ENCODE peak calls at places on chromosomes 12 and 14, in seven cellular contexts. R is MM.1S, D is A549, I is cardiac fibroblast, T is endodermal cell, V is mucosa of descending colon, U is dorsolateral prefrontal cortex. X is an unnamed sample.

GRCh38 chr14:39372656-39373055 is 59.6 kb downstream of the FBXO33 start:
- DNase-seq in R (no peak), D (no peak), I (peak; percentile 44), T (no peak), V (no peak), U (no peak), X (no peak)

GRCh38 chr12:75658826-75659823 is 147.7 kb upstream of the KRR1 start:
- DNase-seq in R (no peak), D (no peak), I (peak; percentile 76), T (no peak), V (no peak), U (no peak), X (no peak)

GRCh38 chr12:53964315-53964713 is 8.6 kb upstream of the HOXC11 start:
- DNase-seq in R (no peak), D (no peak), I (no peak), T (no peak), V (no peak), U (no peak), X (no peak)

GRCh38 chr12:95625012-95625411 is 73.7 kb upstream of the USP44 start:
- DNase-seq in R (no peak), D (no peak), I (no peak), T (no peak), V (peak; percentile 51), U (no peak), X (no peak)

GRCh38 chr12:91852646-91853045 is 293.0 kb downstream of the BTG1 start:
- DNase-seq in R (no peak), D (no peak), I (no peak), T (no peak), V (no peak), U (no peak), X (no peak)

GRCh38 chr14:99568567-99569560 is 35.1 kb downstream of the CCDC85C start:
- DNase-seq in R (no peak), D (no peak), I (peak; percentile 70), T (no peak), V (no peak), U (no peak), X (no peak)

GRCh38 chr14:67734675-67735074 is 33.0 kb downstream of the RDH12 start:
- DNase-seq in R (no peak), D (no peak), I (peak; percentile 45), T (peak; percentile 61), V (no peak), U (no peak), X (no peak)

GRCh38 chr12:115790526-115790925 is 487.0 kb downstream of the MED13L start:
- DNase-seq in R (no peak), D (no peak), I (no peak), T (no peak), V (no peak), U (no peak), X (no peak)

GRCh38 chr14:75343914-75344313 is 65.3 kb downstream of the FOS start:
- DNase-seq in R (no peak), D (no peak), I (peak; percentile 60), T (no peak), V (no peak), U (no peak), X (no peak)

GRCh38 chr12:42023733-42024494 is 120.8 kb downstream of the GXYLT1 start:
- DNase-seq in R (peak; percentile 68), D (peak; percentile 64), I (peak; percentile 81), T (peak; percentile 97), V (peak; percentile 74), U (peak; percentile 60), X (no peak)

GRCh38 chr14:44785096-44785495 is 176.7 kb downstream of the KLHL28 start:
- DNase-seq in R (no peak), D (no peak), I (peak; percentile 39), T (no peak), V (no peak), U (no peak), X (no peak)

GRCh38 chr12:61367281-61367785 is 892.9 kb upstream of the USP15 start:
- DNase-seq in R (no peak), D (no peak), I (no peak), T (no peak), V (no peak), U (no peak), X (no peak)

GRCh38 chr12:65741662-65742480 is 82.4 kb upstream of the HMGA2 start:
- DNase-seq in R (no peak), D (peak; percentile 38), I (peak; percentile 49), T (peak; percentile 96), V (peak; percentile 7), U (no peak), X (no peak)

GRCh38 chr14:75077794-75078193 is 8.4 kb downstream of the ZC2HC1C start:
- DNase-seq in R (no peak), D (no peak), I (no peak), T (no peak), V (no peak), U (no peak), X (no peak)

GRCh38 chr14:54535126-54535525 is 25.4 kb downstream of the CGRRF1 start:
- DNase-seq in R (no peak), D (no peak), I (peak; percentile 33), T (no peak), V (no peak), U (no peak), X (no peak)

GRCh38 chr12:104291867-104292524 is 11.5 kb upstream of the EID3 start:
- DNase-seq in R (no peak), D (no peak), I (peak; percentile 15), T (peak; percentile 68), V (no peak), U (no peak), X (no peak)

GRCh38 chr12:24226745-24227350 is 277.4 kb upstream of the SOX5 start:
- DNase-seq in R (no peak), D (no peak), I (peak; percentile 89), T (peak; percentile 66), V (no peak), U (peak; percentile 41), X (no peak)

GRCh38 chr14:79596531-79596930 is 614.8 kb downstream of the DIO2 start:
- DNase-seq in R (no peak), D (no peak), I (peak; percentile 78), T (no peak), V (no peak), U (no peak), X (no peak)

GRCh38 chr12:64412458-64412857 is 8.3 kb downstream of the XPOT start:
- DNase-seq in R (no peak), D (no peak), I (no peak), T (no peak), V (no peak), U (no peak), X (no peak)

GRCh38 chr14:103871596-103872480 is 24.5 kb upstream of the PPP1R13B start:
- DNase-seq in R (peak; percentile 40), D (peak; percentile 44), I (peak; percentile 15), T (peak; percentile 93), V (peak; percentile 93), U (no peak), X (no peak)

GRCh38 chr12:101945361-101946232 is 68.2 kb downstream of the DRAM1 start:
- DNase-seq in R (no peak), D (no peak), I (no peak), T (no peak), V (peak; percentile 31), U (no peak), X (peak; percentile 94)

GRCh38 chr14:40989260-40989659 is 617.4 kb upstream of the LRFN5 start:
- DNase-seq in R (no peak), D (no peak), I (no peak), T (no peak), V (no peak), U (no peak), X (no peak)

GRCh38 chr14:70755655-70756054 is 53.7 kb downstream of the MAP3K9 start:
- DNase-seq in R (no peak), D (no peak), I (no peak), T (no peak), V (no peak), U (no peak), X (no peak)

GRCh38 chr12:79706156-79706555 is 15.4 kb upstream of the PAWR start:
- DNase-seq in R (no peak), D (no peak), I (no peak), T (no peak), V (no peak), U (no peak), X (no peak)

GRCh38 chr12:98136544-98136943 is 378.8 kb upstream of the TMPO start:
- DNase-seq in R (no peak), D (no peak), I (no peak), T (no peak), V (no peak), U (no peak), X (no peak)

GRCh38 chr12:109477185-109477962 is at the start of the genes KCTD10 and UBE3B:
- DNase-seq in R (peak; percentile 87), D (peak; percentile 91), I (peak; percentile 94), T (peak; percentile 98), V (peak; percentile 91), U (peak; percentile 82), X (peak; percentile 76)
- TF ChIP-seq CTCF in R (no peak), D (no peak), I (no peak), T (no peak), V (no peak), U (peak; percentile 66), X (no peak)

GRCh38 chr12:108768591-108769500 is 37.5 kb upstream of the CORO1C start:
- DNase-seq in R (peak; percentile 88), D (peak; percentile 84), I (no peak), T (peak; percentile 93), V (peak; percentile 78), U (no peak), X (no peak)
- H3K4me3 ChIP-seq in R (peak overlapping the region; percentile 85), D (peak overlapping the region; percentile 42), I (no peak overlapping the region), T (peak overlapping the region; percentile 72), V (no peak overlapping the region), U (peak overlapping the region; percentile 62), X (no peak overlapping the region)

GRCh38 chr12:30437044-30437443 is 258.6 kb downstream of the IPO8 start:
- DNase-seq in R (no peak), D (no peak), I (peak; percentile 12), T (no peak), V (no peak), U (no peak), X (peak; percentile 83)
- TF ChIP-seq CTCF in R (no peak), D (no peak), I (no peak), T (no peak), V (no peak), U (no peak), X (no peak)

GRCh38 chr12:131904346-131904745 is 9.9 kb downstream of the ULK1 start:
- DNase-seq in R (no peak), D (no peak), I (no peak), T (no peak), V (no peak), U (no peak), X (no peak)
- H3K4me3 ChIP-seq in R (no peak overlapping the region), D (no peak overlapping the region), I (no peak overlapping the region), T (no peak overlapping the region), V (no peak overlapping the region), U (no peak overlapping the region), X (no peak overlapping the region)

DNA sequence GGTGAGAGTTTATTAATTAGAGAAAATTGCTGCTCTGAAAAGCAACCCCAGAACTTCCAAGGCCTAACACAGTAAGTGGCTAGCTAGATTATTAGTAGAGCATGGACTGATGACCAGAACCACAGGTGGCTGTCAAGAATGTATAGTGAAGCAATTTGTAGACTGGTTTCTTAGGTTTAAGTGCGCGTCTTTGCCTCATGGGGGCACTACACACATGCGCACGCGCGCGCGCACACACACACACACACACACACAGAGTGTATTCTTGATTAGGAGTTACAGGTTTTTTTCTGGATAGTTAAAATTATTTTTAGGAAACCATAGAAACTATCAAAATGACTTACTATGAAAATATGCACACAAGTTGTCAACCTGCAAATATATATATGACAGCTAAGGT is 66.5 kb downstream of the BHLHE41 start:
- DNase-seq in R (no peak), D (no peak), I (no peak), T (no peak), V (no peak), U (no peak), X (no peak)
- TF ChIP-seq CTCF in R (peak; percentile 4), D (no peak), I (no peak), T (peak; percentile 61), V (no peak), U (no peak), X (no peak)